ENCODE peak calls at places on chromosomes 11 and 22, in six cellular contexts. M is fibroblast of lung, S is pancreas, D is heart left ventricle, Y is lower leg skin, B is occipital lobe. O is an unnamed sample.

GRCh38 chr11:92286718-92287117 is 62.1 kb downstream of the FAT3 start:
- DNase-seq in M (peak; percentile 50), S (no peak), D (no peak), Y (no peak), B (no peak), O (no peak)

GRCh38 chr11:2074266-2074825 is 64.8 kb downstream of the IGF2 start:
- DNase-seq in M (no peak), S (no peak), D (no peak), Y (no peak), B (no peak), O (no peak)

GRCh38 chr11:65593518-65594414 is 1.8 kb downstream of the KCNK7 start:
- DNase-seq in M (peak; percentile 27), S (no peak), D (no peak), Y (no peak), B (peak; percentile 63), O (no peak)

GRCh38 chr11:126318642-126319373 is 14.9 kb downstream of the DCPS start:
- DNase-seq in M (peak; percentile 97), S (no peak), D (peak; percentile 61), Y (no peak), B (no peak), O (no peak)

GRCh38 chr22:22709719-22710445 is 65.5 kb downstream of the GGTLC2 start:
- DNase-seq in M (no peak), S (no peak), D (no peak), Y (peak; percentile 72), B (no peak), O (peak; percentile 69)

GRCh38 chr22:37176464-37177061 is 11.5 kb downstream of the C1QTNF6 start:
- DNase-seq in M (peak; percentile 83), S (no peak), D (peak; percentile 78), Y (peak; percentile 90), B (no peak), O (peak; percentile 54)

GRCh38 chr11:129375731-129376657 is at the start of gene BARX2:
- DNase-seq in M (peak; percentile 66), S (peak; percentile 49), D (no peak), Y (no peak), B (no peak), O (peak; percentile 62)

GRCh38 chr22:20121856-20122415 is 4.9 kb upstream of the TRMT2A start:
- DNase-seq in M (no peak), S (no peak), D (no peak), Y (no peak), B (no peak), O (no peak)

GRCh38 chr11:94910281-94910680 is 63.1 kb downstream of the CWC15 start:
- DNase-seq in M (peak; percentile 56), S (no peak), D (no peak), Y (no peak), B (no peak), O (no peak)

GRCh38 chr11:92929168-92930053 is 40.0 kb upstream of the MTNR1B start:
- DNase-seq in M (peak; percentile 2), S (no peak), D (no peak), Y (no peak), B (no peak), O (no peak)

GRCh38 chr11:20033806-20034205 is 126.5 kb downstream of the DBX1 start:
- DNase-seq in M (no peak), S (peak; percentile 61), D (no peak), Y (no peak), B (no peak), O (no peak)

GRCh38 chr11:62534779-62535545 is 11.6 kb downstream of the AHNAK start:
- DNase-seq in M (no peak), S (no peak), D (no peak), Y (no peak), B (no peak), O (peak; percentile 48)

GRCh38 chr22:39997939-39998726 is 3.4 kb downstream of the FAM83F start:
- DNase-seq in M (peak; percentile 47), S (peak; percentile 84), D (peak; percentile 31), Y (no peak), B (no peak), O (peak; percentile 73)

GRCh38 chr22:38437416-38437815 is 17.6 kb downstream of the KCNJ4 start:
- DNase-seq in M (no peak), S (no peak), D (no peak), Y (no peak), B (no peak), O (no peak)

GRCh38 chr11:125770583-125770982 is 8.0 kb downstream of the PATE2 start:
- DNase-seq in M (no peak), S (no peak), D (no peak), Y (no peak), B (no peak), O (no peak)

GRCh38 chr22:27892064-27892463 is 27.0 kb downstream of the PITPNB start:
- DNase-seq in M (no peak), S (no peak), D (no peak), Y (no peak), B (no peak), O (peak; percentile 74)

GRCh38 chr11:68545347-68545746 is 84.8 kb downstream of the PPP6R3 start:
- DNase-seq in M (no peak), S (no peak), D (no peak), Y (no peak), B (no peak), O (no peak)

GRCh38 chr11:131723088-131723487 is 352.7 kb downstream of the NTM start:
- DNase-seq in M (no peak), S (no peak), D (no peak), Y (no peak), B (no peak), O (no peak)

GRCh38 chr11:118609380-118610219 is 2.2 kb downstream of the PHLDB1 start:
- DNase-seq in M (peak; percentile 50), S (no peak), D (no peak), Y (peak; percentile 88), B (peak; percentile 54), O (no peak)

GRCh38 chr22:31870890-31871289 is 73.4 kb upstream of the YWHAH start:
- DNase-seq in M (peak; percentile 71), S (no peak), D (no peak), Y (no peak), B (no peak), O (no peak)

GRCh38 chr22:36475341-36475740 is 6.1 kb downstream of the TXN2 start:
- DNase-seq in M (no peak), S (no peak), D (no peak), Y (no peak), B (no peak), O (no peak)